ENCODE peak calls at places on chromosomes 4 and X, in seven cellular contexts. One of them, this sample, is unnamed.

GRCh38 chr4:14087459-14087858 is 459.9 kb upstream of the BOD1L1 start:
- DNase-seq in OCI-LY7: no peak
- DNase-seq in K562: no peak
- DNase-seq in Karpas-422: no peak
- DNase-seq in keratinocyte: no peak
- DNase-seq in GM23248: no peak
- DNase-seq in mammary epithelial cell: no peak
- DNase-seq in this sample: no peak

GRCh38 chrX:43328358-43328946 is 327.6 kb upstream of the MAOA start:
- DNase-seq in OCI-LY7: peak; percentile 26
- DNase-seq in keratinocyte: no peak
- DNase-seq in Karpas-422: no peak
- DNase-seq in mammary epithelial cell: no peak
- DNase-seq in K562: no peak
- DNase-seq in GM23248: no peak
- DNase-seq in this sample: no peak

GRCh38 chrX:122272011-122272410 is 912.1 kb upstream of the GRIA3 start:
- DNase-seq in Karpas-422: no peak
- DNase-seq in keratinocyte: no peak
- DNase-seq in mammary epithelial cell: no peak
- DNase-seq in OCI-LY7: no peak
- DNase-seq in K562: no peak
- DNase-seq in GM23248: no peak
- DNase-seq in this sample: no peak

GRCh38 chr4:169621754-169622481 is 1.5 kb downstream of the CLCN3 start:
- DNase-seq in GM23248: peak; percentile 59
- DNase-seq in Karpas-422: peak; percentile 53
- DNase-seq in K562: peak; percentile 10
- DNase-seq in keratinocyte: no peak
- DNase-seq in OCI-LY7: peak; percentile 58
- DNase-seq in mammary epithelial cell: peak; percentile 58
- DNase-seq in this sample: peak; percentile 91

GRCh38 chrX:39946822-39947221 is 150.9 kb downstream of the BCOR start:
- DNase-seq in GM23248: peak; percentile 76
- DNase-seq in K562: no peak
- DNase-seq in keratinocyte: no peak
- DNase-seq in Karpas-422: no peak
- DNase-seq in OCI-LY7: no peak
- DNase-seq in mammary epithelial cell: peak; percentile 25
- DNase-seq in this sample: peak; percentile 44

GRCh38 chr4:147865926-147866325 is 134.0 kb downstream of the ARHGAP10 start:
- DNase-seq in keratinocyte: no peak
- DNase-seq in GM23248: peak; percentile 69
- DNase-seq in OCI-LY7: no peak
- DNase-seq in K562: no peak
- DNase-seq in mammary epithelial cell: no peak
- DNase-seq in Karpas-422: no peak
- DNase-seq in this sample: peak; percentile 63

GRCh38 chr4:71974681-71975080 is 57.1 kb upstream of the NPFFR2 start:
- DNase-seq in K562: no peak
- DNase-seq in OCI-LY7: no peak
- DNase-seq in mammary epithelial cell: peak; percentile 46
- DNase-seq in keratinocyte: no peak
- DNase-seq in GM23248: peak; percentile 27
- DNase-seq in Karpas-422: no peak
- DNase-seq in this sample: peak; percentile 37

GRCh38 chr4:176404591-176404990 is 84.8 kb downstream of the SPCS3 start:
- DNase-seq in K562: no peak
- DNase-seq in mammary epithelial cell: peak; percentile 71
- DNase-seq in Karpas-422: no peak
- DNase-seq in OCI-LY7: no peak
- DNase-seq in keratinocyte: no peak
- DNase-seq in GM23248: peak; percentile 76
- DNase-seq in this sample: peak; percentile 70

GRCh38 chr4:95857761-95858160 is 17.9 kb downstream of the PDHA2 start:
- DNase-seq in OCI-LY7: no peak
- DNase-seq in K562: no peak
- DNase-seq in Karpas-422: no peak
- DNase-seq in keratinocyte: no peak
- DNase-seq in mammary epithelial cell: peak; percentile 39
- DNase-seq in GM23248: no peak
- DNase-seq in this sample: peak; percentile 29

GRCh38 chr4:38179690-38180299 is 219.6 kb downstream of the PTTG2 start:
- DNase-seq in GM23248: peak; percentile 73
- DNase-seq in keratinocyte: no peak
- DNase-seq in OCI-LY7: peak; percentile 60
- DNase-seq in mammary epithelial cell: peak; percentile 74
- DNase-seq in Karpas-422: peak; percentile 86
- DNase-seq in K562: peak; percentile 72
- DNase-seq in this sample: peak; percentile 85

GRCh38 chrX:38893441-38893840 is 92.2 kb downstream of the MID1IP1 start:
- DNase-seq in GM23248: no peak
- DNase-seq in OCI-LY7: no peak
- DNase-seq in mammary epithelial cell: no peak
- DNase-seq in Karpas-422: no peak
- DNase-seq in K562: no peak
- DNase-seq in keratinocyte: no peak
- DNase-seq in this sample: peak; percentile 69

GRCh38 chr4:88286897-88287296 is 2.5 kb upstream of the PPM1K start:
- DNase-seq in GM23248: peak; percentile 23
- DNase-seq in mammary epithelial cell: no peak
- DNase-seq in keratinocyte: no peak
- DNase-seq in K562: no peak
- DNase-seq in OCI-LY7: no peak
- DNase-seq in Karpas-422: no peak
- DNase-seq in this sample: peak; percentile 11

GRCh38 chr4:88965053-88965452 is 91.9 kb downstream of the FAM13A start:
- DNase-seq in mammary epithelial cell: no peak
- DNase-seq in keratinocyte: no peak
- DNase-seq in GM23248: peak; percentile 14
- DNase-seq in Karpas-422: no peak
- DNase-seq in K562: no peak
- DNase-seq in OCI-LY7: no peak
- DNase-seq in this sample: no peak

GRCh38 chrX:39813631-39814246 is 284.0 kb downstream of the BCOR start:
- DNase-seq in mammary epithelial cell: peak; percentile 34
- DNase-seq in GM23248: peak; percentile 74
- DNase-seq in keratinocyte: no peak
- DNase-seq in K562: no peak
- DNase-seq in Karpas-422: no peak
- DNase-seq in OCI-LY7: no peak
- DNase-seq in this sample: peak; percentile 89

GRCh38 chrX:150364347-150365050 is 1.4 kb downstream of the MAMLD1 start:
- DNase-seq in GM23248: peak; percentile 54
- DNase-seq in K562: no peak
- DNase-seq in OCI-LY7: no peak
- DNase-seq in keratinocyte: no peak
- DNase-seq in mammary epithelial cell: peak; percentile 39
- DNase-seq in Karpas-422: peak; percentile 71
- DNase-seq in this sample: peak; percentile 23

GRCh38 chr4:112296949-112297483 is at the start of gene ALPK1:
- DNase-seq in OCI-LY7: peak; percentile 81
- DNase-seq in keratinocyte: no peak
- DNase-seq in mammary epithelial cell: peak; percentile 84
- DNase-seq in K562: peak; percentile 17
- DNase-seq in Karpas-422: peak; percentile 83
- DNase-seq in GM23248: peak; percentile 92
- DNase-seq in this sample: peak; percentile 97

GRCh38 chr4:8414377-8414776 is 26.1 kb downstream of the ACOX3 start:
- DNase-seq in Karpas-422: no peak
- DNase-seq in keratinocyte: no peak
- DNase-seq in K562: no peak
- DNase-seq in GM23248: no peak
- DNase-seq in OCI-LY7: no peak
- DNase-seq in mammary epithelial cell: peak; percentile 53
- DNase-seq in this sample: no peak

GRCh38 chr4:107519057-107519456 is 201.0 kb downstream of the PAPSS1 start:
- DNase-seq in K562: no peak
- DNase-seq in GM23248: peak; percentile 50
- DNase-seq in keratinocyte: no peak
- DNase-seq in OCI-LY7: peak; percentile 1
- DNase-seq in mammary epithelial cell: peak; percentile 8
- DNase-seq in Karpas-422: peak; percentile 67
- DNase-seq in this sample: peak; percentile 18

GRCh38 chr4:52659016-52659721 is at the start of gene USP46:
- DNase-seq in mammary epithelial cell: peak; percentile 70
- DNase-seq in GM23248: peak; percentile 90
- DNase-seq in keratinocyte: no peak
- DNase-seq in OCI-LY7: peak; percentile 72
- DNase-seq in K562: peak; percentile 87
- DNase-seq in Karpas-422: peak; percentile 85
- DNase-seq in this sample: peak; percentile 71

GRCh38 chr4:76732246-76732645 is 165.7 kb downstream of the SOWAHB start:
- DNase-seq in K562: no peak
- DNase-seq in GM23248: no peak
- DNase-seq in mammary epithelial cell: no peak
- DNase-seq in keratinocyte: no peak
- DNase-seq in Karpas-422: no peak
- DNase-seq in OCI-LY7: no peak
- DNase-seq in this sample: no peak

GRCh38 chr4:174464949-174465348 is 57.3 kb downstream of the HPGD start:
- DNase-seq in OCI-LY7: no peak
- DNase-seq in mammary epithelial cell: no peak
- DNase-seq in keratinocyte: no peak
- DNase-seq in GM23248: no peak
- DNase-seq in Karpas-422: no peak
- DNase-seq in K562: no peak
- DNase-seq in this sample: no peak

GRCh38 chr4:54226399-54227260 is 2.5 kb upstream of the PDGFRA start:
- DNase-seq in keratinocyte: no peak
- DNase-seq in OCI-LY7: no peak
- DNase-seq in K562: no peak
- DNase-seq in mammary epithelial cell: no peak
- DNase-seq in Karpas-422: no peak
- DNase-seq in GM23248: peak; percentile 83
- DNase-seq in this sample: peak; percentile 75

GRCh38 chr4:26076000-26076587 is 162.1 kb downstream of the SMIM20 start:
- DNase-seq in keratinocyte: no peak
- DNase-seq in K562: no peak
- DNase-seq in mammary epithelial cell: peak; percentile 62
- DNase-seq in Karpas-422: no peak
- DNase-seq in GM23248: peak; percentile 77
- DNase-seq in OCI-LY7: no peak
- DNase-seq in this sample: peak; percentile 47

GRCh38 chr4:145484240-145484846 is 2.7 kb downstream of the SMAD1 start:
- DNase-seq in K562: no peak
- DNase-seq in GM23248: no peak
- DNase-seq in keratinocyte: no peak
- DNase-seq in Karpas-422: no peak
- DNase-seq in mammary epithelial cell: no peak
- DNase-seq in OCI-LY7: no peak
- DNase-seq in this sample: no peak

GRCh38 chrX:11458175-11458574 is 165.0 kb downstream of the AMELX start:
- DNase-seq in OCI-LY7: no peak
- DNase-seq in K562: no peak
- DNase-seq in Karpas-422: no peak
- DNase-seq in keratinocyte: no peak
- DNase-seq in mammary epithelial cell: no peak
- DNase-seq in GM23248: peak; percentile 54
- DNase-seq in this sample: peak; percentile 61

GRCh38 chr4:2587215-2587823 is 50.9 kb downstream of the FAM193A start:
- DNase-seq in keratinocyte: no peak
- DNase-seq in K562: no peak
- DNase-seq in Karpas-422: no peak
- DNase-seq in OCI-LY7: no peak
- DNase-seq in mammary epithelial cell: no peak
- DNase-seq in GM23248: peak; percentile 23
- DNase-seq in this sample: no peak

GRCh38 chr4:2593003-2593402 is 56.6 kb downstream of the FAM193A start:
- DNase-seq in Karpas-422: no peak
- DNase-seq in GM23248: no peak
- DNase-seq in K562: no peak
- DNase-seq in keratinocyte: no peak
- DNase-seq in OCI-LY7: no peak
- DNase-seq in mammary epithelial cell: no peak
- DNase-seq in this sample: no peak

GRCh38 chr4:2592572-2592971 is 56.1 kb downstream of the FAM193A start:
- DNase-seq in GM23248: no peak
- DNase-seq in keratinocyte: no peak
- DNase-seq in mammary epithelial cell: no peak
- DNase-seq in OCI-LY7: no peak
- DNase-seq in Karpas-422: no peak
- DNase-seq in K562: no peak
- DNase-seq in this sample: no peak

GRCh38 chr4:2588259-2588658 is 51.8 kb downstream of the FAM193A start:
- DNase-seq in GM23248: no peak
- DNase-seq in keratinocyte: no peak
- DNase-seq in OCI-LY7: no peak
- DNase-seq in K562: no peak
- DNase-seq in Karpas-422: no peak
- DNase-seq in mammary epithelial cell: no peak
- DNase-seq in this sample: no peak

GRCh38 chr4:2591189-2591588 is 54.7 kb downstream of the FAM193A start:
- DNase-seq in keratinocyte: no peak
- DNase-seq in K562: no peak
- DNase-seq in OCI-LY7: no peak
- DNase-seq in Karpas-422: no peak
- DNase-seq in mammary epithelial cell: no peak
- DNase-seq in GM23248: peak; percentile 3
- DNase-seq in this sample: peak; percentile 32
- H3K4me3 ChIP-seq in keratinocyte: no peak overlapping the region
- H3K4me3 ChIP-seq in K562: no peak overlapping the region
- H3K4me3 ChIP-seq in OCI-LY7: no peak overlapping the region
- H3K4me3 ChIP-seq in Karpas-422: no peak overlapping the region
- H3K4me3 ChIP-seq in mammary epithelial cell: no peak overlapping the region
- H3K4me3 ChIP-seq in GM23248: no peak overlapping the region
- H3K4me3 ChIP-seq in this sample: no peak overlapping the region

GRCh38 chr4:686371-687040 is 2.4 kb downstream of the SLC49A3 start:
- DNase-seq in K562: no peak
- DNase-seq in mammary epithelial cell: no peak
- DNase-seq in GM23248: no peak
- DNase-seq in Karpas-422: no peak
- DNase-seq in OCI-LY7: no peak
- DNase-seq in keratinocyte: no peak
- DNase-seq in this sample: no peak
- H2AFZ ChIP-seq in K562: peak overlapping the region; percentile 87
- H2AFZ ChIP-seq in mammary epithelial cell: no peak overlapping the region
- H2AFZ ChIP-seq in GM23248: no peak overlapping the region
- H2AFZ ChIP-seq in Karpas-422: no peak overlapping the region
- H2AFZ ChIP-seq in OCI-LY7: no peak overlapping the region
- H2AFZ ChIP-seq in keratinocyte: no peak overlapping the region
- H2AFZ ChIP-seq in this sample: no peak overlapping the region

GRCh38 chrX:155744534-155744933 is 131.8 kb upstream of the TMLHE start:
- DNase-seq in mammary epithelial cell: no peak
- DNase-seq in OCI-LY7: no peak
- DNase-seq in keratinocyte: no peak
- DNase-seq in Karpas-422: no peak
- DNase-seq in K562: no peak
- DNase-seq in GM23248: no peak
- DNase-seq in this sample: no peak
- H3K27ac ChIP-seq in mammary epithelial cell: no peak overlapping the region
- H3K27ac ChIP-seq in OCI-LY7: no peak overlapping the region
- H3K27ac ChIP-seq in keratinocyte: no peak overlapping the region
- H3K27ac ChIP-seq in Karpas-422: no peak overlapping the region
- H3K27ac ChIP-seq in K562: no peak overlapping the region
- H3K27ac ChIP-seq in GM23248: no peak overlapping the region
- H3K27ac ChIP-seq in this sample: no peak overlapping the region

DNA sequence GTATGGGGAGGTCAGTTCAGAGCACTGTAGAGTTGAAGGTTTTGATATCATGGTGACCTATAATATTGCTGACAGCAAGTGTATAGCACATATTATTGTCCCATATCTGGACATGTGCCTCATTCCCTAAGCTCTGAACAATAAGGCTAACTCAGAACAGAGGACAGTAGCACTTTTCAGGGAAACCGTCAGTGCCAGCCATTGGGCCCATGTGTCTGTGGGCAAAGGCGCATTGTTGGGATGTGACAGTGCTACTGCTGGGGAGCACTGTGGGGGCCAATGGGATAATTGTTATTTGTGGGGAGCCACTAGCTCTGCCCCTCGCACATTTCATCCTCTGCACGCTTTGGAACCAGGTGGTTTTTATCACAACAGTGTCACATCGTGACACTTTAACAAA is 136.2 kb downstream of the ELOVL6 start:
- DNase-seq in Karpas-422: no peak
- DNase-seq in mammary epithelial cell: no peak
- DNase-seq in keratinocyte: no peak
- DNase-seq in GM23248: no peak
- DNase-seq in K562: no peak
- DNase-seq in OCI-LY7: no peak
- DNase-seq in this sample: no peak
- H3K4me3 ChIP-seq in Karpas-422: no peak overlapping the region
- H3K4me3 ChIP-seq in mammary epithelial cell: no peak overlapping the region
- H3K4me3 ChIP-seq in keratinocyte: no peak overlapping the region
- H3K4me3 ChIP-seq in GM23248: no peak overlapping the region
- H3K4me3 ChIP-seq in K562: no peak overlapping the region
- H3K4me3 ChIP-seq in OCI-LY7: no peak overlapping the region
- H3K4me3 ChIP-seq in this sample: no peak overlapping the region